ENCODE peak calls at places on chromosomes 4 and X, in nine cellular contexts. X is neural progenitor cell, T is epithelial cell of proximal tubule, B is ovary, R is Peyer's patch, U is psoas muscle, F is fibroblast of lung, M is PC-3, H is pancreas. Y is an unnamed sample.

GRCh38 chr4:4864940-4865704 is 5.7 kb downstream of the MSX1 start:
- DNase-seq in X (peak), T (no peak), B (no peak), R (no peak), U (no peak), F (no peak), M (no peak), H (no peak), Y (no peak)

GRCh38 chrX:10989386-10989785 is 121.7 kb upstream of the HCCS start:
- DNase-seq in X (peak), T (no peak), B (no peak), R (no peak), U (no peak), F (no peak), M (no peak), H (no peak), Y (no peak)

GRCh38 chrX:39309018-39309620 is 507.9 kb downstream of the MID1IP1 start:
- DNase-seq in X (no peak), T (peak), B (peak), R (no peak), U (no peak), F (peak), M (no peak), H (no peak), Y (no peak)

GRCh38 chr4:94420356-94420755 is 31.4 kb upstream of the PDLIM5 start:
- DNase-seq in X (no peak), T (no peak), B (no peak), R (no peak), U (no peak), F (no peak), M (no peak), H (no peak), Y (no peak)

GRCh38 chr4:118173956-118174355 is 139.7 kb downstream of the NDST3 start:
- DNase-seq in X (no peak), T (no peak), B (no peak), R (no peak), U (no peak), F (peak), M (peak), H (no peak), Y (no peak)

GRCh38 chr4:70778888-70779422 is 57.2 kb downstream of the RUFY3 start:
- DNase-seq in X (no peak), T (no peak), B (peak), R (no peak), U (no peak), F (peak), M (no peak), H (no peak), Y (no peak)

GRCh38 chrX:119643696-119644095 is 37.5 kb upstream of the NKRF start:
- DNase-seq in X (no peak), T (no peak), B (no peak), R (no peak), U (no peak), F (no peak), M (no peak), H (no peak), Y (no peak)

GRCh38 chr4:60884545-60884944 is 315.6 kb upstream of the ADGRL3 start:
- DNase-seq in X (no peak), T (no peak), B (no peak), R (no peak), U (no peak), F (no peak), M (no peak), H (no peak), Y (no peak)

GRCh38 chr4:57127361-57127760 is 17.2 kb upstream of the IGFBP7 start:
- DNase-seq in X (no peak), T (no peak), B (no peak), R (no peak), U (no peak), F (no peak), M (no peak), H (no peak), Y (no peak)

GRCh38 chr4:14345356-14345775 is 656.9 kb upstream of the CPEB2 start:
- DNase-seq in X (no peak), T (peak), B (no peak), R (no peak), U (no peak), F (peak), M (peak), H (no peak), Y (no peak)

GRCh38 chr4:7266525-7267292 is 74.4 kb downstream of the SORCS2 start:
- DNase-seq in X (no peak), T (peak), B (no peak), R (no peak), U (no peak), F (peak), M (peak), H (no peak), Y (no peak)
- TF ChIP-seq CTCF in X (no peak), T (no peak), B (no peak), R (no peak), U (no peak), F (no peak), M (no peak), H (no peak), Y (no peak)

GRCh38 chr4:167903291-167903721 is 189.0 kb upstream of the ANXA10 start:
- DNase-seq in X (no peak), T (no peak), B (no peak), R (no peak), U (no peak), F (peak), M (peak), H (no peak), Y (no peak)
- TF ChIP-seq CTCF in X (no peak), T (no peak), B (no peak), R (no peak), U (no peak), F (no peak), M (no peak), H (no peak), Y (no peak)

GRCh38 chr4:128289523-128290158 is 2.0 kb upstream of the PGRMC2 start:
- DNase-seq in X (no peak), T (no peak), B (no peak), R (no peak), U (no peak), F (no peak), M (no peak), H (no peak), Y (no peak)

GRCh38 chr4:128286474-128287158 is 997 bp downstream of the PGRMC2 start:
- DNase-seq in X (peak), T (no peak), B (no peak), R (no peak), U (no peak), F (peak), M (peak), H (no peak), Y (no peak)

GRCh38 chr4:128288689-128289106 is 1.1 kb upstream of the PGRMC2 start:
- DNase-seq in X (peak), T (no peak), B (no peak), R (no peak), U (no peak), F (peak), M (peak), H (no peak), Y (no peak)

GRCh38 chr4:128287159-128287870 is at the start of gene PGRMC2:
- DNase-seq in X (no peak), T (no peak), B (no peak), R (no peak), U (no peak), F (peak), M (peak), H (no peak), Y (no peak)

DNA sequence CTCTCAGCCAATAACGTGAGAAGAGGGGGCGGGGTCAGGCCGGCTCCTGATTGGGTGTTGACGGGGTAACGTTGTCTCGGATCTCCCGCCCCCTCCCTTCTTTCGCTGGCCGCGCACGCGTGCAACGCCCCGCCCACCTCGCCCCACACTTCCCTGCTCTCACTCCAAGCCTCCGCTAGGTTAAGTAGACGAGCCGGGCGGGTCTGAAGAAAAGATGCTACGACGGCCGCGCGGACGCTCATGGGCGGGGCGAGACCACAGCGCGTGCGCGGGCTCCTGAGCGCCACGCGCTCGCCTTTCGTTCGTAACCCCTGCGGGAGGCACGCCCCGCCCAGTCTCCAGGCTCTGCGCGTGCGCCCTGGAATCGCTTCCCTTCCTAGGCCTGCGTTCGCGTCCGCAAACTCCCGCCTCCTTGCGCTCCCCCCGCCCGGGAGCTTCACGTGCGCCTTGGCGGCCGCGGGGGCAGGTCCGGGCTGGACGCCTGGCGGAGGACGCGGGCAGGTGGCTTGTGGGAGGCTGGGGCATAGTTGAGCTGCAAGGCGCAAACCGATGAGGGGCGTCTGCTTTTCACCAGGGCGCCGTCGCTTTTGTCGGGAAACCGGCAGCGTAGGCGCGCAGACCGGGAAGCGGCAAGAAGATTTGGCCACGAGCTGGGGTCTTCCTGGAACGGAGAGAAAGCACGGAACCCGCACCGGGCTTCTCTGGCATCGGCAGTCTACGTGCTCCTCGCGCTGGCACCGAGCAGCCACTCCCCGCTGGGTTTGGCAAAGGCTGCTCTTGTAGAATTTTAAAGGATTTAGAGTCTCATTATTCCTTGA is 467 bp upstream of the PGRMC2 start:
- DNase-seq in X (peak), T (peak), B (peak), R (peak), U (peak), F (peak), M (peak), H (peak), Y (peak)
- TF ChIP-seq CTCF in X (peak), T (peak), B (peak), R (peak), U (peak), F (peak), M (no peak), H (peak), Y (no peak)

DNA sequence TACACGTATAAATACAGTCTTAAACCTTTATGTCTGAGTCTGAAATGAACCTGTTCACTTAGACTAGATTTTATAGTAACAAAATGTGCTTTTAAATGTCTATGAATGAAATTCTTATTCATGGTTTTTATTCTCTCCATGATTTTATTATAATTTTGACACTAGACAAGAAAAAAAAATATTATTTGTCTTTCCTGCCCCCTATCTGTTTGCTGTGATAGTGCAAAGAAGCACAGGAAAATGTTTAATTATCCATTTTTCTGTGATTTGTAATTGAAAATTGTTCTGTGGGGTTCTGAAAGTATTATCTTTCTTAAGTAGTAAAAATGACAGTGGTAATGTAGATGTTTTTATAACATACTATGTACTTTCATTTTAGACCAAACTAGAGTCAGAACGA is 52.0 kb downstream of the INTS6L start:
- DNase-seq in X (no peak), T (no peak), B (no peak), R (no peak), U (no peak), F (peak), M (no peak), H (no peak), Y (no peak)
- TF ChIP-seq CTCF in X (peak), T (no peak), B (no peak), R (no peak), U (peak), F (no peak), M (peak), H (peak), Y (no peak)

DNA sequence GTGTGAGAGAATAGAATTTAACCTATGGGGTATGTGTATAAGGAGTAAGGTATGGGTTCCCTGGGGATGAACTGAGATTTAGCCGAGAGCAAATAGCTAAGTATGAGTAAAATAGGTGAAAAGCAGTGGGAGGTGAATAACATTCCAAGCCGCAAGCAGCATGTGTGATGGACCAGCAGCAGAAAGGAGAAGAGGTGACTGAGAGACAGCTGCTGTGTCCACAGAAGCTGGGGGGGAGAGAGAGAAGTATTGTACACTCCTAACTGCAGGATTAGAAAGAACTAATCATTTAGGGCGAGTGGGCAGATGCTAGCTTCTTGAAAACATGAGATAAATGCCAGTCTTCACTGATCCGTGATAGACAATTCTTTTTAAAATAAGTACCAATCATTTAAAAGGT is 296.0 kb downstream of the KLHL4 start:
- DNase-seq in X (no peak), T (no peak), B (no peak), R (no peak), U (no peak), F (no peak), M (peak), H (no peak), Y (no peak)
- TF ChIP-seq CTCF in X (no peak), T (no peak), B (no peak), R (no peak), U (no peak), F (no peak), M (no peak), H (no peak), Y (no peak)

GRCh38 chrX:153927936-153928760 is 2.1 kb upstream of the ARHGAP4 start:
- DNase-seq in X (peak), T (peak), B (peak), R (peak), U (peak), F (peak), M (peak), H (peak), Y (peak)
- TF ChIP-seq CTCF in X (no peak), T (peak), B (no peak), R (no peak), U (peak), F (peak), M (no peak), H (no peak), Y (no peak)

GRCh38 chr4:163665521-163666334 is 171.2 kb downstream of the TMA16 start:
- DNase-seq in X (no peak), T (no peak), B (no peak), R (no peak), U (no peak), F (no peak), M (no peak), H (no peak), Y (no peak)
- TF ChIP-seq CTCF in X (no peak), T (no peak), B (no peak), R (no peak), U (no peak), F (no peak), M (peak), H (no peak), Y (no peak)

GRCh38 chrX:131818297-131818936 is 204.7 kb upstream of the STK26 start:
- DNase-seq in X (no peak), T (no peak), B (no peak), R (no peak), U (no peak), F (no peak), M (peak), H (no peak), Y (no peak)

GRCh38 chrX:131816551-131817136 is 206.5 kb upstream of the STK26 start:
- DNase-seq in X (no peak), T (no peak), B (peak), R (no peak), U (peak), F (no peak), M (peak), H (peak), Y (peak)

DNA sequence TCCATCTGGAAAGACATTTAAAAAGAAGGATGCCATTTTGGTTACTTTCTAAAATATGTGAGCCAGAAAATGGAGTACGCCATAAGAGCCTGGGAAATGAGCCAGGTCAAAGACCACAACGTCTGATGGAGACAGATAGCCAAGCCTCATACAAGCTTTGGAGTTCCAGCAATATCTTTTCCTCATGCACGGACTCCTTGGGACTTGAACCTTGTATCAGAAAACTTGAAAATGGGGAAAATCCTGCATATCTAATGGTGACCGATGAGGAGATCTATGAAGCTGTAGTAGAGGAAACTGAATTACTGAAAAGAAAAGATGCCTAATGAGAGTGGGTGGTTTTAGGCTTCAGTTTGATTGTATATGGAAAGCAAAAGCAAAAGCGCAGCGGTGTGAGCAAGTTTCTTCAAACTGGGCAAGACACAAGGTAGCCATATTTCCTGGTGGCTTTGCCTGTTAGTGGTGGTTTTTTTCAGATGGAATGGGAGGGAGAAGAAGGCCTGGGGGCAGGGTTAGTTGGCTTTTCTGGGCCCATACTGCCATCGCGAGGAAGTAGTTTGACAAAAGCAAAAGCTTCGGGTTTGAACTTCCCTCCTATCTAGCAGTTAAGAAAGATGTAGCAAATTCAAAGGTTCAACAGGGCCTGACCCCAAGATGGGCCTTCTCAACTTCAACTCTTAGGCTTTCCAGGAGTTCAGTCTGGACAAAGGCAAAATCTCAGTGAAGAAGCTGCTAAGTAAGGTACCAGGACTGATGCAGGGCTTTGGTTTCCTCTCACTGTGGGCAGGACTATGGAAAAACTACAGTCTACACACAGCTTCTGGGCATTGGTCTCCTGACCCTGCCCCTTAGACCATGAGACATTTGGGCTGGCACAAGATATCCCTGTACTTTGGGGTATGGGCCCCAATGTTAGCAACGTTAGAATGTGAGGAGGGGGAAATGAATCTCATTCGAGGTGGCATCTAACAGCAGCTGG is 210.0 kb upstream of the STK26 start:
- DNase-seq in X (no peak), T (no peak), B (peak), R (no peak), U (peak), F (no peak), M (peak), H (peak), Y (peak)
- TF ChIP-seq CTCF in X (no peak), T (no peak), B (peak), R (peak), U (peak), F (no peak), M (peak), H (peak), Y (no peak)

GRCh38 chr4:138494931-138495330 is 252.8 kb upstream of the SLC7A11 start:
- DNase-seq in X (peak), T (no peak), B (no peak), R (no peak), U (no peak), F (no peak), M (peak), H (no peak), Y (no peak)
- TF ChIP-seq CTCF in X (peak), T (peak), B (no peak), R (no peak), U (no peak), F (no peak), M (peak), H (no peak), Y (no peak)

Y was measured in omental fat pad.